ENCODE peak calls at places on chromosomes 11 and 22, in seven cellular contexts. One of them, this sample, is unnamed.

GRCh38 chr22:47300698-47301405 is 538.4 kb downstream of the TBC1D22A start:
- DNase-seq in right lobe of liver: no peak
- DNase-seq in colonic mucosa: no peak
- DNase-seq in dorsolateral prefrontal cortex: no peak
- DNase-seq in astrocyte of the spinal cord: no peak
- DNase-seq in spleen: no peak
- DNase-seq in WTC11: no peak
- DNase-seq in this sample: peak

GRCh38 chr11:82523141-82523540 is 210.5 kb downstream of the FAM181B start:
- DNase-seq in right lobe of liver: no peak
- DNase-seq in colonic mucosa: no peak
- DNase-seq in dorsolateral prefrontal cortex: peak
- DNase-seq in astrocyte of the spinal cord: no peak
- DNase-seq in spleen: no peak
- DNase-seq in WTC11: peak
- DNase-seq in this sample: no peak

GRCh38 chr22:43230983-43231723 is 44.2 kb upstream of the TTLL12 start:
- DNase-seq in right lobe of liver: peak
- DNase-seq in colonic mucosa: peak
- DNase-seq in dorsolateral prefrontal cortex: peak
- DNase-seq in astrocyte of the spinal cord: peak
- DNase-seq in spleen: peak
- DNase-seq in WTC11: peak
- DNase-seq in this sample: no peak

GRCh38 chr22:27518583-27519437 is 282.7 kb downstream of the MN1 start:
- DNase-seq in right lobe of liver: no peak
- DNase-seq in colonic mucosa: no peak
- DNase-seq in dorsolateral prefrontal cortex: no peak
- DNase-seq in astrocyte of the spinal cord: no peak
- DNase-seq in spleen: no peak
- DNase-seq in WTC11: no peak
- DNase-seq in this sample: no peak

GRCh38 chr22:27972732-27973698 is 54.0 kb upstream of the PITPNB start:
- DNase-seq in right lobe of liver: no peak
- DNase-seq in colonic mucosa: peak
- DNase-seq in dorsolateral prefrontal cortex: no peak
- DNase-seq in astrocyte of the spinal cord: peak
- DNase-seq in spleen: no peak
- DNase-seq in WTC11: no peak
- DNase-seq in this sample: no peak

GRCh38 chr22:42955842-42956241 is 59.1 kb downstream of the PACSIN2 start:
- DNase-seq in right lobe of liver: no peak
- DNase-seq in colonic mucosa: no peak
- DNase-seq in dorsolateral prefrontal cortex: no peak
- DNase-seq in astrocyte of the spinal cord: no peak
- DNase-seq in spleen: no peak
- DNase-seq in WTC11: no peak
- DNase-seq in this sample: no peak

GRCh38 chr22:44663256-44663999 is 38.6 kb upstream of the PRR5 start:
- DNase-seq in right lobe of liver: no peak
- DNase-seq in colonic mucosa: no peak
- DNase-seq in dorsolateral prefrontal cortex: no peak
- DNase-seq in astrocyte of the spinal cord: no peak
- DNase-seq in spleen: no peak
- DNase-seq in WTC11: no peak
- DNase-seq in this sample: no peak

GRCh38 chr11:118705796-118706545 is 26.5 kb upstream of the TREH start:
- DNase-seq in right lobe of liver: no peak
- DNase-seq in colonic mucosa: no peak
- DNase-seq in dorsolateral prefrontal cortex: no peak
- DNase-seq in astrocyte of the spinal cord: no peak
- DNase-seq in spleen: no peak
- DNase-seq in WTC11: no peak
- DNase-seq in this sample: no peak

GRCh38 chr11:76606102-76606793 is 64.3 kb downstream of the LRRC32 start:
- DNase-seq in right lobe of liver: no peak
- DNase-seq in colonic mucosa: peak
- DNase-seq in dorsolateral prefrontal cortex: no peak
- DNase-seq in astrocyte of the spinal cord: no peak
- DNase-seq in spleen: no peak
- DNase-seq in WTC11: no peak
- DNase-seq in this sample: no peak

GRCh38 chr22:41917906-41918791 is 3.3 kb upstream of the SHISA8 start:
- DNase-seq in right lobe of liver: peak
- DNase-seq in colonic mucosa: peak
- DNase-seq in dorsolateral prefrontal cortex: peak
- DNase-seq in astrocyte of the spinal cord: peak
- DNase-seq in spleen: peak
- DNase-seq in WTC11: no peak
- DNase-seq in this sample: no peak

DNA sequence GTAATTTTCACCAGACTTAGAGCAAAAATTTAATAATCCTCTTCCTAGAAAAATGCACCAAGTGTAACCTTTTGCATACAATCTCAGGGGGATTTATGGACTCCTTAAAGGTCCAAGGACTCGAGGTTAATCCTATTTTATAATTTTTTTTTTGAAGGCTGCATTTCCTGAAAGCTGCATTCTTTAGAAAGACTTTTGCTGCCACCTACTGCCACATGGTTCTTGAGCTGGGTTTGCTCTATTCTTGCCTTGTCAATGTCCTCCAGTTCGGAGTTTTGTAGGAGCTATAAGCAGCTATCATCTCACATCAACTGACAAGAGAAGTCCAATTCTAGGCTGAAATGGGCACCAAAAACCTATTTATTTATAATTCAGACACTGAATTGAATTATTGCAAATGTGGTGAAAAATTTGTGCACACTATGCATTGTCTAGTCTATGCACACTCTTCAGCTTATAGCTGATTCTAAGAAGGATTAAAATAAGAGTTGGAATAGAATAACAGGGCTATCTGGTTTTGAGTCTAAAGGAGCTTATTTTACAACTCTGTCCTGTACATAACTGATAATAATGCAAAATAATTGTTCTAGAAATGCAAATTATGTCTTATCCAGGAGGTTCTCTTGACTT is 31.3 kb downstream of the TRAF6 start:
- DNase-seq in right lobe of liver: no peak
- DNase-seq in colonic mucosa: no peak
- DNase-seq in dorsolateral prefrontal cortex: peak
- DNase-seq in astrocyte of the spinal cord: peak
- DNase-seq in spleen: no peak
- DNase-seq in WTC11: no peak
- DNase-seq in this sample: no peak
- TF ChIP-seq CTCF in right lobe of liver: peak
- TF ChIP-seq CTCF in colonic mucosa: peak
- TF ChIP-seq CTCF in dorsolateral prefrontal cortex: peak
- TF ChIP-seq CTCF in astrocyte of the spinal cord: peak
- TF ChIP-seq CTCF in spleen: peak
- TF ChIP-seq CTCF in WTC11: no peak
- TF ChIP-seq CTCF in this sample: peak

GRCh38 chr11:67157691-67158090 is 38.6 kb downstream of the KDM2A start:
- DNase-seq in right lobe of liver: no peak
- DNase-seq in colonic mucosa: no peak
- DNase-seq in dorsolateral prefrontal cortex: no peak
- DNase-seq in astrocyte of the spinal cord: no peak
- DNase-seq in spleen: no peak
- DNase-seq in WTC11: no peak
- DNase-seq in this sample: no peak

GRCh38 chr11:67163006-67163405 is 43.9 kb downstream of the KDM2A start:
- DNase-seq in right lobe of liver: no peak
- DNase-seq in colonic mucosa: no peak
- DNase-seq in dorsolateral prefrontal cortex: no peak
- DNase-seq in astrocyte of the spinal cord: no peak
- DNase-seq in spleen: no peak
- DNase-seq in WTC11: no peak
- DNase-seq in this sample: no peak

GRCh38 chr11:67160045-67160444 is 41.0 kb downstream of the KDM2A start:
- DNase-seq in right lobe of liver: no peak
- DNase-seq in colonic mucosa: no peak
- DNase-seq in dorsolateral prefrontal cortex: no peak
- DNase-seq in astrocyte of the spinal cord: no peak
- DNase-seq in spleen: no peak
- DNase-seq in WTC11: no peak
- DNase-seq in this sample: no peak

GRCh38 chr11:67158241-67158640 is 39.2 kb downstream of the KDM2A start:
- DNase-seq in right lobe of liver: no peak
- DNase-seq in colonic mucosa: no peak
- DNase-seq in dorsolateral prefrontal cortex: no peak
- DNase-seq in astrocyte of the spinal cord: no peak
- DNase-seq in spleen: no peak
- DNase-seq in WTC11: no peak
- DNase-seq in this sample: no peak

GRCh38 chr11:67160872-67161783 is 42.1 kb downstream of the KDM2A start:
- DNase-seq in right lobe of liver: no peak
- DNase-seq in colonic mucosa: no peak
- DNase-seq in dorsolateral prefrontal cortex: no peak
- DNase-seq in astrocyte of the spinal cord: peak
- DNase-seq in spleen: no peak
- DNase-seq in WTC11: no peak
- DNase-seq in this sample: no peak
- TF ChIP-seq CTCF in right lobe of liver: no peak
- TF ChIP-seq CTCF in colonic mucosa: no peak
- TF ChIP-seq CTCF in dorsolateral prefrontal cortex: no peak
- TF ChIP-seq CTCF in astrocyte of the spinal cord: no peak
- TF ChIP-seq CTCF in spleen: no peak
- TF ChIP-seq CTCF in WTC11: no peak
- TF ChIP-seq CTCF in this sample: no peak

GRCh38 chr11:34783816-34784317 is 132.3 kb downstream of the APIP start:
- DNase-seq in right lobe of liver: peak
- DNase-seq in colonic mucosa: no peak
- DNase-seq in dorsolateral prefrontal cortex: no peak
- DNase-seq in astrocyte of the spinal cord: no peak
- DNase-seq in spleen: no peak
- DNase-seq in WTC11: no peak
- DNase-seq in this sample: no peak
- TF ChIP-seq CTCF in right lobe of liver: no peak
- TF ChIP-seq CTCF in colonic mucosa: no peak
- TF ChIP-seq CTCF in dorsolateral prefrontal cortex: no peak
- TF ChIP-seq CTCF in astrocyte of the spinal cord: no peak
- TF ChIP-seq CTCF in spleen: no peak
- TF ChIP-seq CTCF in WTC11: no peak
- TF ChIP-seq CTCF in this sample: no peak

DNA sequence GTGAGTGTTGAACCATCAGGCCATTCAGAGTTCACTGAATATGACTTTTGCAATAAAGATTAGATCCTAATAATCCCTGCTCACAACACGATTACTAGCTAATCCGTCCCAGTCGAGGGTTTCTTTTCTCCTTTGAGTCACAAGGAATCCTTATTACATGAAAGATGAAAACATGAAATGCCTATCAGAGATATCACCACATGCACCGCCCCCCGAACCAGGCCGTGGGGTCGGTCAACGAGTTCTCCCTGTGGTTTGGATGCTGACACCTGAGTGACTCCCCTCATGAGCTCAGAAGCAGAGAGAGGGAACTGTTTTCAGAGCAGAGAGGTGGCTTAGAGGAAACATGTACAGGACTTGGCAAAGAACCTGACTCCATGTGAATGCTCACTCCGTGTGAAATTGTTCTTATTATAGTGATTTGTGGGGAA is 263.3 kb downstream of the ETS1 start:
- DNase-seq in right lobe of liver: no peak
- DNase-seq in colonic mucosa: no peak
- DNase-seq in dorsolateral prefrontal cortex: no peak
- DNase-seq in astrocyte of the spinal cord: no peak
- DNase-seq in spleen: peak
- DNase-seq in WTC11: no peak
- DNase-seq in this sample: no peak
- TF ChIP-seq CTCF in right lobe of liver: no peak
- TF ChIP-seq CTCF in colonic mucosa: no peak
- TF ChIP-seq CTCF in dorsolateral prefrontal cortex: no peak
- TF ChIP-seq CTCF in astrocyte of the spinal cord: no peak
- TF ChIP-seq CTCF in spleen: no peak
- TF ChIP-seq CTCF in WTC11: no peak
- TF ChIP-seq CTCF in this sample: no peak

GRCh38 chr22:19800306-19800705 is 39.7 kb downstream of the TBX1 start:
- DNase-seq in right lobe of liver: peak
- DNase-seq in colonic mucosa: no peak
- DNase-seq in dorsolateral prefrontal cortex: no peak
- DNase-seq in astrocyte of the spinal cord: no peak
- DNase-seq in spleen: no peak
- DNase-seq in WTC11: no peak
- DNase-seq in this sample: peak

GRCh38 chr22:19802881-19803735 is 42.5 kb downstream of the TBX1 start:
- DNase-seq in right lobe of liver: peak
- DNase-seq in colonic mucosa: no peak
- DNase-seq in dorsolateral prefrontal cortex: no peak
- DNase-seq in astrocyte of the spinal cord: no peak
- DNase-seq in spleen: peak
- DNase-seq in WTC11: peak
- DNase-seq in this sample: peak

GRCh38 chr22:19802001-19802880 is 41.7 kb downstream of the TBX1 start:
- DNase-seq in right lobe of liver: peak
- DNase-seq in colonic mucosa: no peak
- DNase-seq in dorsolateral prefrontal cortex: no peak
- DNase-seq in astrocyte of the spinal cord: no peak
- DNase-seq in spleen: peak
- DNase-seq in WTC11: no peak
- DNase-seq in this sample: peak

GRCh38 chr22:19800761-19801244 is 40.2 kb downstream of the TBX1 start:
- DNase-seq in right lobe of liver: peak
- DNase-seq in colonic mucosa: no peak
- DNase-seq in dorsolateral prefrontal cortex: no peak
- DNase-seq in astrocyte of the spinal cord: peak
- DNase-seq in spleen: no peak
- DNase-seq in WTC11: peak
- DNase-seq in this sample: peak

DNA sequence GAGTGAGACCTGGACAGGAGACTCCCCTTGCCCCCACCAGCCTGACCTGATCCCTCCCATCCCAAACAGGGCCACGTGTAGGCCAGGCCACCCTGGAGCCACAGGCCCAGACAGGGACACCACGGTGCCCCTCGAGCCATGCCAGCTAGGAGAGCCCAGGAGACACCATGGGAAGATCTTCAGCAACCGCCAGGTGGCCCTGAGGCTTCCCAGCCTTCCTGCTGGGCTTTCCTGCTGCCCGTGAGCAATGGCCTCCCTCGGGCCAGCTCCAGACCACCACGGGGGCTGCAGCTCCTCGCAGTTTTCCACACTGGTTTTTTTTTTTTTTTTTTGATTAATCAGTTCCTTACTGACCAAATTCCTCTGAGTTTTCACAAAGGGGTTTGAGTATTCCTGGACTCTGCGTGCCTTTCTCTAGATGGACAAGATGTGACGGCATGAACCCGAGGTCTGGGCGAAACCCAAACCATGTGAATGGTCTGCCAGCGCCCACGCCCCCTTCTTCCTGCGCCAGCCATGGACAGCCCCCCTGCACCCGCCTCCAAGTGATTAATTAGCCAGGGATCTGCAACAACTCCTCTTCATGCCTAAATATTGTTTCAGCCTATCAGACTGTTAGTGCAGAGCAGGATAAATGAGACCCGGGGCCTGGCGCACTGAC is 40.9 kb downstream of the TBX1 start:
- DNase-seq in right lobe of liver: peak
- DNase-seq in colonic mucosa: no peak
- DNase-seq in dorsolateral prefrontal cortex: no peak
- DNase-seq in astrocyte of the spinal cord: no peak
- DNase-seq in spleen: peak
- DNase-seq in WTC11: no peak
- DNase-seq in this sample: peak
- TF ChIP-seq CTCF in right lobe of liver: no peak
- TF ChIP-seq CTCF in colonic mucosa: no peak
- TF ChIP-seq CTCF in dorsolateral prefrontal cortex: no peak
- TF ChIP-seq CTCF in astrocyte of the spinal cord: no peak
- TF ChIP-seq CTCF in spleen: no peak
- TF ChIP-seq CTCF in WTC11: no peak
- TF ChIP-seq CTCF in this sample: peak

GRCh38 chr22:38505595-38506117 is 455 bp downstream of the DDX17 start:
- DNase-seq in right lobe of liver: peak
- DNase-seq in colonic mucosa: peak
- DNase-seq in dorsolateral prefrontal cortex: peak
- DNase-seq in astrocyte of the spinal cord: peak
- DNase-seq in spleen: peak
- DNase-seq in WTC11: peak
- DNase-seq in this sample: no peak
- TF ChIP-seq CTCF in right lobe of liver: no peak
- TF ChIP-seq CTCF in colonic mucosa: no peak
- TF ChIP-seq CTCF in dorsolateral prefrontal cortex: no peak
- TF ChIP-seq CTCF in astrocyte of the spinal cord: no peak
- TF ChIP-seq CTCF in spleen: no peak
- TF ChIP-seq CTCF in WTC11: no peak
- TF ChIP-seq CTCF in this sample: no peak

This sample was measured in chondrocyte.